ENCODE peak calls at places on chromosomes 11 and 22, in six cellular contexts. G, E, D, H, T and K are unnamed samples.

GRCh38 chr11:113881856-113882255 is 6.5 kb upstream of the USP28 start:
- DNase-seq in D (no peak), H (no peak), G (no peak), E (no peak), T (no peak), K (no peak)

GRCh38 chr11:6888830-6889229 is 3.5 kb downstream of the OR2D2 start:
- DNase-seq in H (no peak), T (no peak), E (no peak), D (no peak), G (no peak), K (no peak)

GRCh38 chr11:93498099-93499040 is 44.8 kb downstream of the SMCO4 start:
- DNase-seq in D (no peak), G (no peak), T (peak), E (no peak), H (no peak), K (no peak)

GRCh38 chr11:72005347-72006260 is 6.9 kb downstream of the IL18BP start:
- DNase-seq in G (no peak), H (no peak), T (no peak), D (no peak), E (no peak), K (no peak)

GRCh38 chr11:95147364-95147905 is 57.8 kb downstream of the ENDOD1 start:
- DNase-seq in H (no peak), T (peak), E (no peak), D (no peak), G (no peak), K (no peak)

GRCh38 chr11:64250875-64251721 is at the start of gene PLCB3:
- DNase-seq in T (no peak), E (peak), D (peak), G (peak), H (peak), K (no peak)

GRCh38 chr22:28027453-28028448 is 108.7 kb upstream of the PITPNB start:
- DNase-seq in T (no peak), D (no peak), H (no peak), E (no peak), G (no peak), K (no peak)

GRCh38 chr11:58573451-58574104 is 2.1 kb downstream of the LPXN start:
- DNase-seq in G (peak), H (no peak), D (peak), E (no peak), T (peak), K (peak)

GRCh38 chr22:41913842-41914534 is 886 bp downstream of the SHISA8 start:
- DNase-seq in T (no peak), G (no peak), E (peak), D (no peak), H (no peak), K (no peak)

GRCh38 chr22:38310518-38311330 is 6.5 kb downstream of the CSNK1E start:
- DNase-seq in D (no peak), T (no peak), E (no peak), G (no peak), H (no peak), K (no peak)

GRCh38 chr11:70509476-70509875 is 111.1 kb downstream of the CTTN start:
- DNase-seq in G (no peak), E (no peak), T (no peak), D (no peak), H (no peak), K (no peak)